ENCODE peak calls at places on chromosomes 6 and 20, in four cellular contexts. One of them, this sample, is unnamed.
A peak's percentile ranks its signal among the peaks of the same experiment; 100 is the strongest.

GRCh38 chr6:43016166-43016915 is 2.3 kb downstream of the KLHDC3 start:
- DNase-seq in HT1080: no peak
- DNase-seq in lung microvascular endothelial cell: no peak
- DNase-seq in choroid plexus epithelial cell: peak; percentile 11
- DNase-seq in this sample: no peak

GRCh38 chr6:16608444-16608843 is 152.8 kb downstream of the ATXN1 start:
- DNase-seq in HT1080: no peak
- DNase-seq in lung microvascular endothelial cell: no peak
- DNase-seq in choroid plexus epithelial cell: no peak
- DNase-seq in this sample: no peak

GRCh38 chr6:138610816-138611215 is 111.5 kb upstream of the NHSL1 start:
- DNase-seq in HT1080: no peak
- DNase-seq in lung microvascular endothelial cell: no peak
- DNase-seq in choroid plexus epithelial cell: no peak
- DNase-seq in this sample: no peak

GRCh38 chr6:85628353-85628752 is 14.3 kb downstream of the SYNCRIP start:
- DNase-seq in HT1080: no peak
- DNase-seq in lung microvascular endothelial cell: no peak
- DNase-seq in choroid plexus epithelial cell: no peak
- DNase-seq in this sample: no peak

GRCh38 chr20:50510706-50511401 is 671 bp downstream of the PTPN1 start:
- DNase-seq in HT1080: no peak
- DNase-seq in lung microvascular endothelial cell: peak; percentile 33
- DNase-seq in choroid plexus epithelial cell: no peak
- DNase-seq in this sample: peak; percentile 33

GRCh38 chr6:11083491-11083890 is 10.1 kb upstream of the SMIM13 start:
- DNase-seq in HT1080: peak; percentile 34
- DNase-seq in lung microvascular endothelial cell: no peak
- DNase-seq in choroid plexus epithelial cell: peak; percentile 38
- DNase-seq in this sample: no peak

GRCh38 chr6:82954351-82954750 is 111.3 kb downstream of the UBE3D start:
- DNase-seq in HT1080: no peak
- DNase-seq in lung microvascular endothelial cell: no peak
- DNase-seq in choroid plexus epithelial cell: no peak
- DNase-seq in this sample: no peak

GRCh38 chr6:118054082-118054481 is 147.0 kb downstream of the SLC35F1 start:
- DNase-seq in HT1080: no peak
- DNase-seq in lung microvascular endothelial cell: no peak
- DNase-seq in choroid plexus epithelial cell: no peak
- DNase-seq in this sample: peak; percentile 66

GRCh38 chr20:17614812-17615644 is 45.2 kb downstream of the DSTN start:
- DNase-seq in HT1080: no peak
- DNase-seq in lung microvascular endothelial cell: no peak
- DNase-seq in choroid plexus epithelial cell: no peak
- DNase-seq in this sample: no peak